ENCODE peak calls at places on chromosomes 4 and X, in eight cellular contexts. U, M, C, I, V, G, E and N are unnamed samples.

GRCh38 chr4:73815145-73815544 is 21.3 kb upstream of the CXCL6 start:
- DNase-seq in U (no peak), M (no peak), C (peak), I (peak), V (peak), G (no peak), E (no peak), N (no peak)

GRCh38 chr4:38902695-38903094 is 35.1 kb downstream of the FAM114A1 start:
- DNase-seq in U (peak), M (peak), C (peak), I (peak), V (no peak), G (no peak), E (no peak), N (no peak)

GRCh38 chr4:134028411-134028810 is 173.2 kb downstream of the PABPC4L start:
- DNase-seq in U (no peak), M (no peak), C (no peak), I (no peak), V (no peak), G (no peak), E (no peak), N (no peak)

GRCh38 chr4:88659061-88659889 is 38.4 kb downstream of the NAP1L5 start:
- DNase-seq in U (peak), M (peak), C (peak), I (peak), V (peak), G (peak), E (no peak), N (no peak)

GRCh38 chr4:155433636-155434360 is 57.0 kb upstream of the MAP9 start:
- DNase-seq in U (no peak), M (no peak), C (peak), I (peak), V (peak), G (no peak), E (no peak), N (no peak)

GRCh38 chrX:34638116-34638515 is 19.0 kb downstream of the TMEM47 start:
- DNase-seq in U (no peak), M (peak), C (peak), I (peak), V (peak), G (no peak), E (no peak), N (no peak)

GRCh38 chrX:30489323-30489722 is 88.2 kb downstream of the TASL start:
- DNase-seq in U (no peak), M (peak), C (no peak), I (no peak), V (peak), G (no peak), E (no peak), N (no peak)

GRCh38 chr4:119729815-119730643 is 101.4 kb upstream of the PDE5A start:
- DNase-seq in U (no peak), M (no peak), C (peak), I (peak), V (peak), G (peak), E (peak), N (no peak)

GRCh38 chr4:145840162-145840768 is 98.4 kb downstream of the ZNF827 start:
- DNase-seq in U (peak), M (peak), C (peak), I (peak), V (peak), G (no peak), E (no peak), N (no peak)

GRCh38 chr4:94827481-94828110 is 69.8 kb downstream of the BMPR1B start:
- DNase-seq in U (no peak), M (no peak), C (peak), I (peak), V (peak), G (no peak), E (no peak), N (no peak)

GRCh38 chrX:48703642-48704481 is 7.3 kb downstream of the SUV39H1 start:
- DNase-seq in U (no peak), M (no peak), C (peak), I (peak), V (peak), G (no peak), E (no peak), N (no peak)

GRCh38 chr4:107721436-107722090 is 1.5 kb upstream of the PAPSS1 start:
- DNase-seq in U (peak), M (peak), C (no peak), I (no peak), V (no peak), G (no peak), E (peak), N (peak)

GRCh38 chrX:31435592-31435991 is 363.8 kb upstream of the FTHL17 start:
- DNase-seq in U (no peak), M (no peak), C (peak), I (peak), V (peak), G (no peak), E (no peak), N (no peak)

GRCh38 chrX:153693216-153694086 is 5.7 kb downstream of the SLC6A8 start:
- DNase-seq in U (no peak), M (no peak), C (no peak), I (no peak), V (no peak), G (no peak), E (peak), N (no peak)

GRCh38 chr4:77187231-77187630 is 30.2 kb downstream of the CCNG2 start:
- DNase-seq in U (no peak), M (no peak), C (no peak), I (no peak), V (no peak), G (no peak), E (no peak), N (no peak)

GRCh38 chrX:134236690-134237362 is at the start of gene CCDC160:
- DNase-seq in U (no peak), M (peak), C (peak), I (peak), V (peak), G (peak), E (peak), N (no peak)

GRCh38 chr4:147596976-147597375 is 20.2 kb upstream of the TMEM184C start:
- DNase-seq in U (no peak), M (no peak), C (peak), I (peak), V (peak), G (peak), E (no peak), N (no peak)

GRCh38 chr4:112978691-112979472 is 70.6 kb upstream of the ANK2 start:
- DNase-seq in U (no peak), M (no peak), C (peak), I (peak), V (peak), G (no peak), E (no peak), N (no peak)

GRCh38 chr4:4490816-4491215 is 51.0 kb downstream of the STX18 start:
- DNase-seq in U (no peak), M (no peak), C (no peak), I (no peak), V (no peak), G (no peak), E (no peak), N (no peak)

GRCh38 chrX:131040781-131041180 is 17.4 kb upstream of the ARHGAP36 start:
- DNase-seq in U (no peak), M (no peak), C (no peak), I (no peak), V (no peak), G (no peak), E (no peak), N (no peak)

GRCh38 chrX:48802089-48802812 is 384 bp downstream of the HDAC6 start:
- DNase-seq in U (no peak), M (peak), C (peak), I (peak), V (peak), G (peak), E (peak), N (peak)

GRCh38 chr4:174626310-174627022 is 104.2 kb upstream of the HPGD start:
- DNase-seq in U (no peak), M (no peak), C (no peak), I (no peak), V (no peak), G (no peak), E (no peak), N (no peak)

GRCh38 chr4:13611283-13611842 is 16.2 kb downstream of the BOD1L1 start:
- DNase-seq in U (no peak), M (peak), C (peak), I (peak), V (peak), G (no peak), E (no peak), N (no peak)

GRCh38 chr4:10461091-10461849 is 4.0 kb upstream of the ZNF518B start:
- DNase-seq in U (peak), M (peak), C (peak), I (peak), V (peak), G (peak), E (peak), N (peak)

GRCh38 chr4:13430834-13431568 is 53.1 kb downstream of the RAB28 start:
- DNase-seq in U (no peak), M (no peak), C (no peak), I (no peak), V (no peak), G (no peak), E (no peak), N (no peak)

GRCh38 chr4:2289955-2290333 is 28.0 kb upstream of the MXD4 start:
- DNase-seq in U (no peak), M (no peak), C (no peak), I (no peak), V (no peak), G (no peak), E (no peak), N (peak)

GRCh38 chr4:124144302-124144701 is 568.2 kb downstream of the ANKRD50 start:
- DNase-seq in U (no peak), M (no peak), C (peak), I (no peak), V (peak), G (no peak), E (peak), N (no peak)

DNA sequence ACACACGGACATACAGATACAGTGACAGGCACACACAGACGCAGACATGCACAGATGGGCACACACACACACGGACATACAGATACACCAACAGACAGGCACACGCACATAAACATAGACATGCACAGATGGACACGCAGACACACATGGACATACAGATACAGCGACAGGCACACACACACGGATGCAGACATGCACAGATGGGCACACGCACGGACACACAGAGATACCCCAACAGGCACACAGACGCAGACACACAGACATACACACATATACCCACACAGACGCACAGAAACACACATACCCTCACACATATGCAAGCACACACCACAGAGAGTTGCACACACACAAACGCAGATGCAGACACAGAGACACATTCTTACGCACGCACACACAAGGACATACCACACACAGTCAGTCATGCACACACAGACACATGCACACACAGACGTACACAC is 24.4 kb upstream of the SLC25A6 start:
- DNase-seq in U (no peak), M (no peak), C (no peak), I (no peak), V (no peak), G (no peak), E (peak), N (no peak)
- H3K4me3 ChIP-seq in U (no peak), M (no peak), C (no peak), I (no peak), V (no peak), G (no peak), E (no peak), N (no peak)

GRCh38 chr4:137310156-137310555 is 222.1 kb downstream of the PCDH18 start:
- DNase-seq in U (no peak), M (no peak), C (no peak), I (peak), V (peak), G (no peak), E (no peak), N (no peak)
- H3K4me3 ChIP-seq in U (no peak), M (no peak), C (no peak), I (no peak), V (no peak), G (no peak), E (no peak), N (no peak)

GRCh38 chr4:153257966-153258365 is 53.7 kb downstream of the TRIM2 start:
- DNase-seq in U (no peak), M (no peak), C (no peak), I (no peak), V (no peak), G (no peak), E (no peak), N (no peak)
- H3K4me3 ChIP-seq in U (no peak), M (no peak), C (peak), I (no peak), V (no peak), G (no peak), E (no peak), N (no peak)

DNA sequence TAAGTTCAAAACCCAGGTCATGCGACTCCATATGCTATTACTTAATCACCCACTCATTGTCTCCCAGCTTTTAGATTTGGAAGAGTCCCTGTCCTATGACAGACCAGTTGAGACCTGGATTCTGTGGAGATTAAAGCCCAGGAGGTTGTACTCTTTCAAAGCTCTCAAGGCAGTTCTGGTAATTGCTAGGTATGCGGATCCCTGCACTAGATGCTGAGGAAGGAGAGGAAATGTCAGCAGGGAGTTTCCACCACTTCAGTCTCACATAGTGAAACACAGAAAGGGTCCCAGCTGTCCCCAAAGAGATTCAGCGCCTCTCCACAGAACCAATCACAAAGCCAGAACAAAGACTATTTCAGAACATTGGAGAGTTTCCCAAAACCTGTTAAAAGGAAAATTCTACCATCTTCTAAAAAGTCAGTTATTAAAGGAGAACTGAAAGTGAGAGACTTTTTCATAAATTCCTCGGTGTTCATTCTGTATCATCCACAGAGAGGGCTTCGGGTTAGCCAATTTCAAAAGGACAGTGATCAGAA is 53.4 kb downstream of the IRF2 start:
- DNase-seq in U (no peak), M (peak), C (no peak), I (no peak), V (no peak), G (no peak), E (no peak), N (no peak)
- H3K4me3 ChIP-seq in U (peak), M (peak), C (no peak), I (no peak), V (no peak), G (no peak), E (no peak), N (peak)

GRCh38 chr4:48343531-48343930 is 2.2 kb downstream of the SLAIN2 start:
- DNase-seq in U (no peak), M (no peak), C (no peak), I (peak), V (no peak), G (no peak), E (no peak), N (no peak)
- H3K4me3 ChIP-seq in U (no peak), M (peak), C (peak), I (peak), V (peak), G (no peak), E (peak), N (peak)

GRCh38 chrX:115592997-115593734 is 32.2 kb downstream of the PLS3 start:
- DNase-seq in U (no peak), M (no peak), C (peak), I (peak), V (no peak), G (no peak), E (no peak), N (no peak)
- H3K4me3 ChIP-seq in U (no peak), M (peak), C (peak), I (peak), V (no peak), G (no peak), E (no peak), N (no peak)

GRCh38 chr4:7013171-7013570 is 30.0 kb upstream of the TADA2B start:
- DNase-seq in U (no peak), M (no peak), C (no peak), I (no peak), V (no peak), G (no peak), E (no peak), N (no peak)
- H3K4me3 ChIP-seq in U (no peak), M (no peak), C (no peak), I (no peak), V (no peak), G (no peak), E (no peak), N (no peak)